ENCODE peak calls at places on chromosomes 5 and 9, in nine cellular contexts. One of them, this sample, is unnamed.

GRCh38 chr5:141701341-141702119 is 19.5 kb upstream of the ARAP3 start:
- DNase-seq in activated T-helper 1 cell treated with anti-CD3 and anti-CD28 coated beads, Interleukin-2, amount 50 U/mL, for 16 hours: no peak
- DNase-seq in T-helper 17 cell: no peak
- DNase-seq in M059J: no peak
- DNase-seq in coronary artery: no peak
- DNase-seq in left kidney: no peak
- DNase-seq in EL: no peak
- DNase-seq in 8988T: no peak
- DNase-seq in mesenchymal stem cell: no peak
- DNase-seq in this sample: peak

GRCh38 chr5:81427566-81427965 is 33.6 kb upstream of the ACOT12 start:
- DNase-seq in coronary artery: no peak
- DNase-seq in activated T-helper 1 cell treated with anti-CD3 and anti-CD28 coated beads, Interleukin-2, amount 50 U/mL, for 16 hours: no peak
- DNase-seq in M059J: no peak
- DNase-seq in 8988T: no peak
- DNase-seq in EL: no peak
- DNase-seq in mesenchymal stem cell: no peak
- DNase-seq in left kidney: no peak
- DNase-seq in T-helper 17 cell: no peak
- DNase-seq in this sample: no peak

GRCh38 chr5:176429972-176430371 is 13.6 kb upstream of the CLTB start:
- DNase-seq in 8988T: no peak
- DNase-seq in left kidney: no peak
- DNase-seq in T-helper 17 cell: no peak
- DNase-seq in mesenchymal stem cell: peak
- DNase-seq in EL: no peak
- DNase-seq in M059J: no peak
- DNase-seq in activated T-helper 1 cell treated with anti-CD3 and anti-CD28 coated beads, Interleukin-2, amount 50 U/mL, for 16 hours: no peak
- DNase-seq in coronary artery: no peak
- DNase-seq in this sample: no peak

GRCh38 chr5:140966293-140967225 is at the start of gene PCDHAC2:
- DNase-seq in T-helper 17 cell: no peak
- DNase-seq in activated T-helper 1 cell treated with anti-CD3 and anti-CD28 coated beads, Interleukin-2, amount 50 U/mL, for 16 hours: no peak
- DNase-seq in left kidney: peak
- DNase-seq in mesenchymal stem cell: peak
- DNase-seq in 8988T: peak
- DNase-seq in EL: peak
- DNase-seq in M059J: peak
- DNase-seq in coronary artery: no peak
- DNase-seq in this sample: no peak

GRCh38 chr9:126450537-126451205 is 124.0 kb downstream of the MVB12B start:
- DNase-seq in activated T-helper 1 cell treated with anti-CD3 and anti-CD28 coated beads, Interleukin-2, amount 50 U/mL, for 16 hours: no peak
- DNase-seq in mesenchymal stem cell: no peak
- DNase-seq in coronary artery: peak
- DNase-seq in 8988T: no peak
- DNase-seq in EL: no peak
- DNase-seq in M059J: no peak
- DNase-seq in left kidney: no peak
- DNase-seq in T-helper 17 cell: no peak
- DNase-seq in this sample: no peak

GRCh38 chr9:137435980-137436760 is 5.0 kb downstream of the ENTPD8 start:
- DNase-seq in EL: peak
- DNase-seq in 8988T: peak
- DNase-seq in coronary artery: no peak
- DNase-seq in mesenchymal stem cell: peak
- DNase-seq in left kidney: peak
- DNase-seq in T-helper 17 cell: no peak
- DNase-seq in activated T-helper 1 cell treated with anti-CD3 and anti-CD28 coated beads, Interleukin-2, amount 50 U/mL, for 16 hours: no peak
- DNase-seq in M059J: peak
- DNase-seq in this sample: no peak

GRCh38 chr5:104247260-104247659 is 684.7 kb upstream of the NUDT12 start:
- DNase-seq in left kidney: no peak
- DNase-seq in M059J: no peak
- DNase-seq in activated T-helper 1 cell treated with anti-CD3 and anti-CD28 coated beads, Interleukin-2, amount 50 U/mL, for 16 hours: no peak
- DNase-seq in mesenchymal stem cell: no peak
- DNase-seq in EL: no peak
- DNase-seq in 8988T: no peak
- DNase-seq in coronary artery: no peak
- DNase-seq in T-helper 17 cell: no peak
- DNase-seq in this sample: no peak

GRCh38 chr5:77379558-77380061 is 112.5 kb downstream of the WDR41 start:
- DNase-seq in activated T-helper 1 cell treated with anti-CD3 and anti-CD28 coated beads, Interleukin-2, amount 50 U/mL, for 16 hours: peak
- DNase-seq in T-helper 17 cell: no peak
- DNase-seq in EL: no peak
- DNase-seq in M059J: no peak
- DNase-seq in left kidney: peak
- DNase-seq in mesenchymal stem cell: no peak
- DNase-seq in coronary artery: no peak
- DNase-seq in 8988T: no peak
- DNase-seq in this sample: no peak

GRCh38 chr5:31193591-31194457 is at the start of gene CDH6:
- DNase-seq in mesenchymal stem cell: peak
- DNase-seq in M059J: peak
- DNase-seq in left kidney: peak
- DNase-seq in EL: peak
- DNase-seq in T-helper 17 cell: no peak
- DNase-seq in activated T-helper 1 cell treated with anti-CD3 and anti-CD28 coated beads, Interleukin-2, amount 50 U/mL, for 16 hours: no peak
- DNase-seq in coronary artery: peak
- DNase-seq in 8988T: peak
- DNase-seq in this sample: no peak

GRCh38 chr9:113511856-113512761 is 48.6 kb downstream of the RGS3 start:
- DNase-seq in M059J: peak
- DNase-seq in activated T-helper 1 cell treated with anti-CD3 and anti-CD28 coated beads, Interleukin-2, amount 50 U/mL, for 16 hours: peak
- DNase-seq in coronary artery: no peak
- DNase-seq in left kidney: no peak
- DNase-seq in T-helper 17 cell: peak
- DNase-seq in mesenchymal stem cell: peak
- DNase-seq in EL: peak
- DNase-seq in 8988T: no peak
- DNase-seq in this sample: no peak

GRCh38 chr9:37919166-37919955 is 15.4 kb upstream of the SLC25A51 start:
- DNase-seq in M059J: no peak
- DNase-seq in T-helper 17 cell: no peak
- DNase-seq in coronary artery: no peak
- DNase-seq in 8988T: no peak
- DNase-seq in left kidney: no peak
- DNase-seq in EL: no peak
- DNase-seq in mesenchymal stem cell: no peak
- DNase-seq in activated T-helper 1 cell treated with anti-CD3 and anti-CD28 coated beads, Interleukin-2, amount 50 U/mL, for 16 hours: no peak
- DNase-seq in this sample: no peak

GRCh38 chr5:16528382-16528849 is 62.8 kb upstream of the ZNF622 start:
- DNase-seq in EL: no peak
- DNase-seq in left kidney: no peak
- DNase-seq in 8988T: no peak
- DNase-seq in mesenchymal stem cell: no peak
- DNase-seq in T-helper 17 cell: no peak
- DNase-seq in activated T-helper 1 cell treated with anti-CD3 and anti-CD28 coated beads, Interleukin-2, amount 50 U/mL, for 16 hours: no peak
- DNase-seq in coronary artery: no peak
- DNase-seq in M059J: no peak
- DNase-seq in this sample: no peak

GRCh38 chr5:104800440-104801048 is 1238.0 kb upstream of the NUDT12 start:
- DNase-seq in M059J: peak
- DNase-seq in activated T-helper 1 cell treated with anti-CD3 and anti-CD28 coated beads, Interleukin-2, amount 50 U/mL, for 16 hours: no peak
- DNase-seq in coronary artery: no peak
- DNase-seq in EL: no peak
- DNase-seq in 8988T: no peak
- DNase-seq in left kidney: no peak
- DNase-seq in mesenchymal stem cell: no peak
- DNase-seq in T-helper 17 cell: no peak
- DNase-seq in this sample: no peak

GRCh38 chr5:19235101-19235584 is 752.9 kb downstream of the CDH18 start:
- DNase-seq in 8988T: no peak
- DNase-seq in left kidney: no peak
- DNase-seq in T-helper 17 cell: no peak
- DNase-seq in activated T-helper 1 cell treated with anti-CD3 and anti-CD28 coated beads, Interleukin-2, amount 50 U/mL, for 16 hours: no peak
- DNase-seq in EL: no peak
- DNase-seq in coronary artery: no peak
- DNase-seq in mesenchymal stem cell: peak
- DNase-seq in M059J: peak
- DNase-seq in this sample: no peak

GRCh38 chr5:160905285-160905684 is 53.3 kb upstream of the ATP10B start:
- DNase-seq in EL: no peak
- DNase-seq in T-helper 17 cell: no peak
- DNase-seq in M059J: no peak
- DNase-seq in coronary artery: no peak
- DNase-seq in mesenchymal stem cell: no peak
- DNase-seq in left kidney: no peak
- DNase-seq in activated T-helper 1 cell treated with anti-CD3 and anti-CD28 coated beads, Interleukin-2, amount 50 U/mL, for 16 hours: no peak
- DNase-seq in 8988T: no peak
- DNase-seq in this sample: no peak

GRCh38 chr9:92535940-92536850 is at the start of gene ECM2:
- DNase-seq in coronary artery: no peak
- DNase-seq in M059J: peak
- DNase-seq in mesenchymal stem cell: no peak
- DNase-seq in left kidney: peak
- DNase-seq in activated T-helper 1 cell treated with anti-CD3 and anti-CD28 coated beads, Interleukin-2, amount 50 U/mL, for 16 hours: no peak
- DNase-seq in EL: no peak
- DNase-seq in T-helper 17 cell: no peak
- DNase-seq in 8988T: no peak
- DNase-seq in this sample: no peak

GRCh38 chr5:137498301-137498735 is 808 bp downstream of the SPOCK1 start:
- DNase-seq in EL: peak
- DNase-seq in M059J: no peak
- DNase-seq in activated T-helper 1 cell treated with anti-CD3 and anti-CD28 coated beads, Interleukin-2, amount 50 U/mL, for 16 hours: no peak
- DNase-seq in T-helper 17 cell: no peak
- DNase-seq in mesenchymal stem cell: no peak
- DNase-seq in 8988T: no peak
- DNase-seq in left kidney: peak
- DNase-seq in coronary artery: no peak
- DNase-seq in this sample: no peak

GRCh38 chr5:180133971-180134508 is 62.5 kb upstream of the RNF130 start:
- DNase-seq in activated T-helper 1 cell treated with anti-CD3 and anti-CD28 coated beads, Interleukin-2, amount 50 U/mL, for 16 hours: no peak
- DNase-seq in mesenchymal stem cell: no peak
- DNase-seq in left kidney: no peak
- DNase-seq in coronary artery: peak
- DNase-seq in 8988T: peak
- DNase-seq in T-helper 17 cell: no peak
- DNase-seq in M059J: no peak
- DNase-seq in EL: no peak
- DNase-seq in this sample: no peak

GRCh38 chr5:159708090-159708489 is 208.2 kb upstream of the ADRA1B start:
- DNase-seq in T-helper 17 cell: no peak
- DNase-seq in activated T-helper 1 cell treated with anti-CD3 and anti-CD28 coated beads, Interleukin-2, amount 50 U/mL, for 16 hours: no peak
- DNase-seq in EL: no peak
- DNase-seq in coronary artery: no peak
- DNase-seq in left kidney: no peak
- DNase-seq in M059J: no peak
- DNase-seq in mesenchymal stem cell: no peak
- DNase-seq in 8988T: no peak
- DNase-seq in this sample: no peak

GRCh38 chr9:125484632-125485282 is 222.3 kb downstream of the MAPKAP1 start:
- DNase-seq in mesenchymal stem cell: peak
- DNase-seq in EL: peak
- DNase-seq in activated T-helper 1 cell treated with anti-CD3 and anti-CD28 coated beads, Interleukin-2, amount 50 U/mL, for 16 hours: no peak
- DNase-seq in M059J: peak
- DNase-seq in left kidney: no peak
- DNase-seq in T-helper 17 cell: no peak
- DNase-seq in coronary artery: no peak
- DNase-seq in 8988T: no peak
- DNase-seq in this sample: no peak

GRCh38 chr5:95988094-95988493 is 26.4 kb upstream of the ELL2 start:
- DNase-seq in mesenchymal stem cell: no peak
- DNase-seq in EL: no peak
- DNase-seq in coronary artery: no peak
- DNase-seq in 8988T: no peak
- DNase-seq in left kidney: peak
- DNase-seq in T-helper 17 cell: no peak
- DNase-seq in activated T-helper 1 cell treated with anti-CD3 and anti-CD28 coated beads, Interleukin-2, amount 50 U/mL, for 16 hours: no peak
- DNase-seq in M059J: no peak
- DNase-seq in this sample: no peak

GRCh38 chr5:32388429-32389111 is 56.0 kb downstream of the ZFR start:
- DNase-seq in T-helper 17 cell: no peak
- DNase-seq in activated T-helper 1 cell treated with anti-CD3 and anti-CD28 coated beads, Interleukin-2, amount 50 U/mL, for 16 hours: no peak
- DNase-seq in left kidney: no peak
- DNase-seq in coronary artery: no peak
- DNase-seq in mesenchymal stem cell: peak
- DNase-seq in 8988T: no peak
- DNase-seq in M059J: peak
- DNase-seq in EL: peak
- DNase-seq in this sample: no peak

GRCh38 chr5:56170557-56170956 is 62.6 kb downstream of the ANKRD55 start:
- DNase-seq in EL: no peak
- DNase-seq in M059J: peak
- DNase-seq in 8988T: no peak
- DNase-seq in coronary artery: no peak
- DNase-seq in mesenchymal stem cell: no peak
- DNase-seq in activated T-helper 1 cell treated with anti-CD3 and anti-CD28 coated beads, Interleukin-2, amount 50 U/mL, for 16 hours: no peak
- DNase-seq in T-helper 17 cell: no peak
- DNase-seq in left kidney: no peak
- DNase-seq in this sample: no peak

This sample was measured in activated B cell treated with CpG ODN at 0.5 μM for 24 hours.